ENCODE peak calls at places on chromosome 19, in nine cellular contexts. H is PC-3, E is K562, I is lower leg skin, L is tibial nerve, J is mucosa of descending colon, S is neural progenitor cell, T is pancreas, Y is cardiac muscle cell. U is an unnamed sample.

GRCh38 chr19:30448386-30449130 is 76.4 kb downstream of the ZNF536 start:
- DNase-seq in H (no peak), E (no peak), I (no peak), L (no peak), J (no peak), S (peak), T (no peak), Y (no peak), U (no peak)

GRCh38 chr19:10230155-10230903 is 802 bp downstream of the S1PR2 start:
- DNase-seq in H (no peak), E (no peak), I (peak), L (peak), J (peak), S (peak), T (peak), Y (peak), U (no peak)

GRCh38 chr19:51333836-51334460 is 8.0 kb downstream of the VSIG10L start:
- DNase-seq in H (peak), E (peak), I (no peak), L (no peak), J (peak), S (no peak), T (no peak), Y (no peak), U (peak)

GRCh38 chr19:8569066-8569761 is 8.0 kb downstream of the MYO1F start:
- DNase-seq in H (peak), E (peak), I (no peak), L (no peak), J (no peak), S (no peak), T (no peak), Y (peak), U (no peak)

GRCh38 chr19:39817888-39818561 is 15.9 kb downstream of the DYRK1B start:
- DNase-seq in H (no peak), E (no peak), I (peak), L (no peak), J (no peak), S (no peak), T (no peak), Y (no peak), U (no peak)

GRCh38 chr19:18668744-18669523 is 14.5 kb upstream of the CRTC1 start:
- DNase-seq in H (no peak), E (no peak), I (no peak), L (no peak), J (no peak), S (no peak), T (peak), Y (no peak), U (no peak)

GRCh38 chr19:11506101-11506555 is 489 bp upstream of the ZNF653 start:
- DNase-seq in H (no peak), E (no peak), I (no peak), L (no peak), J (no peak), S (no peak), T (peak), Y (no peak), U (no peak)

GRCh38 chr19:39845621-39846175 is 481 bp downstream of the FBL start:
- DNase-seq in H (no peak), E (peak), I (no peak), L (no peak), J (peak), S (peak), T (no peak), Y (peak), U (no peak)

GRCh38 chr19:48836089-48837017 is at the start of gene HSD17B14:
- DNase-seq in H (peak), E (no peak), I (peak), L (no peak), J (no peak), S (peak), T (peak), Y (peak), U (no peak)

GRCh38 chr19:58497634-58498170 is 14.1 kb downstream of the SLC27A5 start:
- DNase-seq in H (no peak), E (no peak), I (no peak), L (no peak), J (no peak), S (no peak), T (peak), Y (no peak), U (no peak)

GRCh38 chr19:40392894-40393517 is 3.0 kb upstream of the HIPK4 start:
- DNase-seq in H (peak), E (no peak), I (no peak), L (no peak), J (peak), S (no peak), T (no peak), Y (no peak), U (no peak)

GRCh38 chr19:3450796-3451411 is 29.4 kb downstream of the SMIM24 start:
- DNase-seq in H (peak), E (no peak), I (peak), L (no peak), J (no peak), S (no peak), T (no peak), Y (peak), U (no peak)

GRCh38 chr19:4773047-4773640 is 18.4 kb upstream of the FEM1A start:
- DNase-seq in H (no peak), E (no peak), I (no peak), L (no peak), J (no peak), S (no peak), T (no peak), Y (no peak), U (no peak)

GRCh38 chr19:50931023-50931422 is 19.8 kb upstream of the KLK4 start:
- DNase-seq in H (no peak), E (no peak), I (no peak), L (no peak), J (no peak), S (no peak), T (no peak), Y (no peak), U (no peak)

GRCh38 chr19:29491491-29491890 is 34.3 kb upstream of the VSTM2B start:
- DNase-seq in H (no peak), E (no peak), I (no peak), L (no peak), J (no peak), S (no peak), T (peak), Y (no peak), U (no peak)

GRCh38 chr19:27736225-27736624 is 1476.7 kb downstream of the UQCRFS1 start:
- DNase-seq in H (no peak), E (no peak), I (no peak), L (no peak), J (no peak), S (no peak), T (no peak), Y (no peak), U (no peak)

GRCh38 chr19:45161715-45162463 is 1.1 kb upstream of the NKPD1 start:
- DNase-seq in H (peak), E (peak), I (no peak), L (no peak), J (no peak), S (peak), T (peak), Y (peak), U (no peak)

GRCh38 chr19:4523306-4524110 is 5.2 kb upstream of the PLIN4 start:
- DNase-seq in H (peak), E (peak), I (no peak), L (no peak), J (peak), S (peak), T (peak), Y (peak), U (no peak)

GRCh38 chr19:30670011-30670329 is 297.8 kb downstream of the ZNF536 start:
- DNase-seq in H (no peak), E (no peak), I (peak), L (no peak), J (no peak), S (no peak), T (no peak), Y (no peak), U (no peak)

GRCh38 chr19:19674315-19674714 is 5.7 kb downstream of the ZNF101 start:
- DNase-seq in H (no peak), E (no peak), I (no peak), L (no peak), J (no peak), S (no peak), T (no peak), Y (no peak), U (no peak)

DNA sequence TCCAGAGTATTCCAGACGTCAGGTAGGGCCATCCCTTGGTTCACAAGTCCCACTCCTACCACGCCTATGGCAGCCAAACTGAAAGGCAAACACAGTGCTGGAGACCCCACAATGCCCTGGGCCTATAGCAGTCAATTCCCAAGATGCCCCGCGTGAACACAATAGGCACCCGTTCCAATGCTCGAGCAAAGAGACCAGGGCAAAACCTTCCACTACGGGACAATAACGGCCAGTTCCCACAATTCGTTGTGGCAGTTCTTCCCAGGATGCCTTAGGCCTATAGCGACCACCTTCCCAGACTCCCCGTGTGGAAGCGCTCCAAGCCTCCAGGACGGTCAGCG is 538 bp downstream of the ZNF428 start:
- DNase-seq in H (peak), E (peak), I (no peak), L (no peak), J (no peak), S (no peak), T (peak), Y (peak), U (no peak)
- H3K4me3 ChIP-seq in H (peak), E (peak), I (peak), L (peak), J (peak), S (peak), T (peak), Y (peak), U (peak)

DNA sequence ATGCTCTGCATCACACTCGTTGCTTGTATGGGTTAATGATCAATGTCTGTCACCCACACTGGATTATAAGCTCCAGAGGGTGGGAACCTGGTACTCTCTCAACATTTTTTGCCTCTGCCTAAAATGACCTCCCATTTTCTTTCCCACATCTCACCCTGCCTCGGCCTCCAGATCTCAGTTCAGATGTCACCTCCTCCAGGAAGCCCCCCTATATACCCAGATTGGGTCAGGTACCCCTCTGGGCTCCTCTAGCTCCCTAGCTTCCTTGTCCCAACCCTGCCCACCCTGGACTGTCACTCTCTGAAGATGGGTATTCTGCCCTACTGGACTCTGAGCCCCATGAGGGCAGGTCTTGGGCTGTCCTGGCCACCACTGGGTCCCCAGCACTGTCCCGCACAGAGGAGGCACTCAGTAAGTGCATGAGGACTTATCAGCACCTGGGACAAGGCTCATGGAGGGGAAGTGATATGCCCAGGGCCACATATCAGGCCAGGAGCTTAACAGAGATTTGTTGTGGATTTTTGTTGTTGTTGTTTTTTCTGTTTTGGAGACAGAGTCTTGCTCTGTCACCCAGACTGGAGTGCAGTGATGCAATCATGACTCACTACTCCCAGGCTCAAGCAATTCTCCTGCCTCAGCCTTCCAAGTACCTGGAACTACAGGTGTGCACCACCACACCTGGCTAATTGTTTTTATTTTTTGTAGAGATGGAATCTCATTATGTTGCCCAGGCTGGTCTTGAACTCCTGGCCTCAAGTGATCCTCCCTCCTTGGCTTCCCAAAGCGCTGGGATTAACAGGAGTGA is 23.8 kb downstream of the PRKD2 start:
- DNase-seq in H (peak), E (peak), I (no peak), L (no peak), J (no peak), S (no peak), T (no peak), Y (no peak), U (no peak)
- H3K4me3 ChIP-seq in H (no peak), E (no peak), I (no peak), L (no peak), J (no peak), S (no peak), T (no peak), Y (no peak), U (no peak)

GRCh38 chr19:1397838-1398237 is 3.5 kb downstream of the GAMT start:
- DNase-seq in H (no peak), E (no peak), I (no peak), L (no peak), J (no peak), S (no peak), T (no peak), Y (no peak), U (no peak)

GRCh38 chr19:1399079-1399478 is 2.3 kb downstream of the GAMT start:
- DNase-seq in H (no peak), E (no peak), I (no peak), L (no peak), J (no peak), S (no peak), T (no peak), Y (no peak), U (no peak)

GRCh38 chr19:1401138-1401888 is at the start of gene GAMT:
- DNase-seq in H (peak), E (peak), I (no peak), L (no peak), J (peak), S (peak), T (no peak), Y (peak), U (no peak)

GRCh38 chr19:1400281-1401137 is 833 bp downstream of the GAMT start:
- DNase-seq in H (no peak), E (peak), I (no peak), L (no peak), J (no peak), S (peak), T (peak), Y (peak), U (peak)

DNA sequence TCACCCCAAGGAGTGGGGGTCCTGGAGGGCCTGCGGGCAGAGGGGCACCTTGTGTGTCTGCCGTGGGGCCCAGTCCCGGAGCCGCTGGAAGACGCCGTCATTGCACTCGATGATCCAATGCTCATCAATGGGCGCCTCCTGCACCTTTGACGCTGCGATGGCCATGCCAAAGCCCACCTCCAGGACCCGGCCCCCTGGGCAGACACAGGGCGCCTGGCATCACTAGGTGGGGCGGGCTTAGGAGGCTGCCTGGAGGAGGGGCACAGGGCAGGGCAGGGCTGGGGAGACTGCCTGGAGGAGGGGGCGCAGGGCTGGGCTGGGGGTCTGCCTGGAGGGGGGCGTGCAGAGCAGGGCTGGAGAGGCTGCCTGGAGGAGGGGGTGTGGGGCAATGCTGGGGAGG is 1.6 kb downstream of the GAMT start:
- DNase-seq in H (no peak), E (no peak), I (no peak), L (no peak), J (no peak), S (no peak), T (peak), Y (no peak), U (no peak)
- H3K4me3 ChIP-seq in H (no peak), E (no peak), I (no peak), L (no peak), J (no peak), S (no peak), T (no peak), Y (no peak), U (no peak)

GRCh38 chr19:47608074-47608907 is 643 bp upstream of the BICRA start:
- DNase-seq in H (peak), E (peak), I (peak), L (peak), J (peak), S (peak), T (peak), Y (peak), U (peak)
- H3K4me3 ChIP-seq in H (peak), E (peak), I (peak), L (peak), J (peak), S (peak), T (peak), Y (peak), U (peak)

U was measured in dorsolateral prefrontal cortex.